ENCODE peak calls at places on chromosomes 12 and 14, in eight cellular contexts. One of them, this sample, is unnamed.

GRCh38 chr12:111775205-111776193 is 8.8 kb downstream of the ALDH2 start:
- DNase-seq in right lobe of liver: peak
- DNase-seq in GM12864: peak
- DNase-seq in mesothelial cell of epicardium: peak
- DNase-seq in neural progenitor cell: no peak
- DNase-seq in fibroblast of mammary gland: peak
- DNase-seq in choroid plexus epithelial cell: peak
- DNase-seq in fibroblast of lung: peak
- DNase-seq in this sample: no peak

GRCh38 chr12:47741340-47741703 is 16.0 kb upstream of the ENDOU start:
- DNase-seq in right lobe of liver: peak
- DNase-seq in GM12864: no peak
- DNase-seq in mesothelial cell of epicardium: no peak
- DNase-seq in neural progenitor cell: no peak
- DNase-seq in fibroblast of mammary gland: no peak
- DNase-seq in choroid plexus epithelial cell: no peak
- DNase-seq in fibroblast of lung: peak
- DNase-seq in this sample: peak

GRCh38 chr12:9740109-9740750 is 7.3 kb upstream of the CLECL1 start:
- DNase-seq in right lobe of liver: no peak
- DNase-seq in GM12864: no peak
- DNase-seq in mesothelial cell of epicardium: no peak
- DNase-seq in neural progenitor cell: no peak
- DNase-seq in fibroblast of mammary gland: no peak
- DNase-seq in choroid plexus epithelial cell: no peak
- DNase-seq in fibroblast of lung: no peak
- DNase-seq in this sample: no peak

GRCh38 chr12:78951746-78952532 is 87.4 kb downstream of the SYT1 start:
- DNase-seq in right lobe of liver: no peak
- DNase-seq in GM12864: no peak
- DNase-seq in mesothelial cell of epicardium: no peak
- DNase-seq in neural progenitor cell: peak
- DNase-seq in fibroblast of mammary gland: peak
- DNase-seq in choroid plexus epithelial cell: no peak
- DNase-seq in fibroblast of lung: no peak
- DNase-seq in this sample: no peak

GRCh38 chr12:47007048-47007447 is 72.4 kb upstream of the PCED1B start:
- DNase-seq in right lobe of liver: peak
- DNase-seq in GM12864: no peak
- DNase-seq in mesothelial cell of epicardium: no peak
- DNase-seq in neural progenitor cell: no peak
- DNase-seq in fibroblast of mammary gland: no peak
- DNase-seq in choroid plexus epithelial cell: no peak
- DNase-seq in fibroblast of lung: no peak
- DNase-seq in this sample: no peak

GRCh38 chr12:69415471-69416275 is 54.5 kb upstream of the FRS2 start:
- DNase-seq in right lobe of liver: no peak
- DNase-seq in GM12864: no peak
- DNase-seq in mesothelial cell of epicardium: peak
- DNase-seq in neural progenitor cell: peak
- DNase-seq in fibroblast of mammary gland: peak
- DNase-seq in choroid plexus epithelial cell: peak
- DNase-seq in fibroblast of lung: peak
- DNase-seq in this sample: peak

GRCh38 chr14:51692646-51693045 is 40.9 kb downstream of the FRMD6 start:
- DNase-seq in right lobe of liver: no peak
- DNase-seq in GM12864: no peak
- DNase-seq in mesothelial cell of epicardium: no peak
- DNase-seq in neural progenitor cell: no peak
- DNase-seq in fibroblast of mammary gland: no peak
- DNase-seq in choroid plexus epithelial cell: no peak
- DNase-seq in fibroblast of lung: no peak
- DNase-seq in this sample: no peak

GRCh38 chr14:65359503-65359902 is 53.0 kb upstream of the FUT8 start:
- DNase-seq in right lobe of liver: no peak
- DNase-seq in GM12864: no peak
- DNase-seq in mesothelial cell of epicardium: no peak
- DNase-seq in neural progenitor cell: no peak
- DNase-seq in fibroblast of mammary gland: peak
- DNase-seq in choroid plexus epithelial cell: peak
- DNase-seq in fibroblast of lung: peak
- DNase-seq in this sample: peak

GRCh38 chr12:6607751-6608591 is 792 bp upstream of the CHD4 start:
- DNase-seq in right lobe of liver: no peak
- DNase-seq in GM12864: peak
- DNase-seq in mesothelial cell of epicardium: no peak
- DNase-seq in neural progenitor cell: peak
- DNase-seq in fibroblast of mammary gland: peak
- DNase-seq in choroid plexus epithelial cell: peak
- DNase-seq in fibroblast of lung: peak
- DNase-seq in this sample: peak

GRCh38 chr12:30782316-30783173 is 27.8 kb upstream of the CAPRIN2 start:
- DNase-seq in right lobe of liver: no peak
- DNase-seq in GM12864: no peak
- DNase-seq in mesothelial cell of epicardium: no peak
- DNase-seq in neural progenitor cell: no peak
- DNase-seq in fibroblast of mammary gland: no peak
- DNase-seq in choroid plexus epithelial cell: no peak
- DNase-seq in fibroblast of lung: no peak
- DNase-seq in this sample: no peak

GRCh38 chr12:2264622-2265306 is 212.0 kb downstream of the CACNA1C start:
- DNase-seq in right lobe of liver: no peak
- DNase-seq in GM12864: no peak
- DNase-seq in mesothelial cell of epicardium: no peak
- DNase-seq in neural progenitor cell: no peak
- DNase-seq in fibroblast of mammary gland: peak
- DNase-seq in choroid plexus epithelial cell: peak
- DNase-seq in fibroblast of lung: peak
- DNase-seq in this sample: peak

GRCh38 chr12:6943387-6943718 is 263 bp upstream of the RNU7-1 start:
- DNase-seq in right lobe of liver: no peak
- DNase-seq in GM12864: peak
- DNase-seq in mesothelial cell of epicardium: peak
- DNase-seq in neural progenitor cell: peak
- DNase-seq in fibroblast of mammary gland: peak
- DNase-seq in choroid plexus epithelial cell: peak
- DNase-seq in fibroblast of lung: peak
- DNase-seq in this sample: peak

GRCh38 chr14:64801800-64802199 is 77.9 kb downstream of the SPTB start:
- DNase-seq in right lobe of liver: no peak
- DNase-seq in GM12864: no peak
- DNase-seq in mesothelial cell of epicardium: no peak
- DNase-seq in neural progenitor cell: peak
- DNase-seq in fibroblast of mammary gland: peak
- DNase-seq in choroid plexus epithelial cell: peak
- DNase-seq in fibroblast of lung: no peak
- DNase-seq in this sample: peak

GRCh38 chr12:110590806-110591326 is 7.7 kb upstream of the PPTC7 start:
- DNase-seq in right lobe of liver: no peak
- DNase-seq in GM12864: peak
- DNase-seq in mesothelial cell of epicardium: no peak
- DNase-seq in neural progenitor cell: no peak
- DNase-seq in fibroblast of mammary gland: peak
- DNase-seq in choroid plexus epithelial cell: peak
- DNase-seq in fibroblast of lung: peak
- DNase-seq in this sample: peak

GRCh38 chr12:113467154-113467513 is 4.5 kb downstream of the LHX5 start:
- DNase-seq in right lobe of liver: no peak
- DNase-seq in GM12864: no peak
- DNase-seq in mesothelial cell of epicardium: no peak
- DNase-seq in neural progenitor cell: no peak
- DNase-seq in fibroblast of mammary gland: no peak
- DNase-seq in choroid plexus epithelial cell: no peak
- DNase-seq in fibroblast of lung: no peak
- DNase-seq in this sample: no peak

GRCh38 chr14:35878272-35879140 is 52.4 kb downstream of the BRMS1L start:
- DNase-seq in right lobe of liver: no peak
- DNase-seq in GM12864: no peak
- DNase-seq in mesothelial cell of epicardium: no peak
- DNase-seq in neural progenitor cell: no peak
- DNase-seq in fibroblast of mammary gland: peak
- DNase-seq in choroid plexus epithelial cell: peak
- DNase-seq in fibroblast of lung: peak
- DNase-seq in this sample: peak

GRCh38 chr12:80299976-80300375 is 144.1 kb upstream of the PTPRQ start:
- DNase-seq in right lobe of liver: no peak
- DNase-seq in GM12864: peak
- DNase-seq in mesothelial cell of epicardium: no peak
- DNase-seq in neural progenitor cell: no peak
- DNase-seq in fibroblast of mammary gland: peak
- DNase-seq in choroid plexus epithelial cell: no peak
- DNase-seq in fibroblast of lung: no peak
- DNase-seq in this sample: peak

GRCh38 chr14:74941676-74942097 is 13.7 kb downstream of the PGF start:
- DNase-seq in right lobe of liver: peak
- DNase-seq in GM12864: peak
- DNase-seq in mesothelial cell of epicardium: no peak
- DNase-seq in neural progenitor cell: no peak
- DNase-seq in fibroblast of mammary gland: peak
- DNase-seq in choroid plexus epithelial cell: peak
- DNase-seq in fibroblast of lung: peak
- DNase-seq in this sample: peak

GRCh38 chr12:111084172-111084571 is 163.8 kb upstream of the MYL2 start:
- DNase-seq in right lobe of liver: no peak
- DNase-seq in GM12864: no peak
- DNase-seq in mesothelial cell of epicardium: no peak
- DNase-seq in neural progenitor cell: no peak
- DNase-seq in fibroblast of mammary gland: no peak
- DNase-seq in choroid plexus epithelial cell: no peak
- DNase-seq in fibroblast of lung: no peak
- DNase-seq in this sample: no peak

GRCh38 chr12:80356092-80356491 is 87.9 kb upstream of the PTPRQ start:
- DNase-seq in right lobe of liver: no peak
- DNase-seq in GM12864: no peak
- DNase-seq in mesothelial cell of epicardium: no peak
- DNase-seq in neural progenitor cell: no peak
- DNase-seq in fibroblast of mammary gland: peak
- DNase-seq in choroid plexus epithelial cell: peak
- DNase-seq in fibroblast of lung: no peak
- DNase-seq in this sample: peak

GRCh38 chr12:120314220-120314619 is 12.1 kb downstream of the SIRT4 start:
- DNase-seq in right lobe of liver: no peak
- DNase-seq in GM12864: no peak
- DNase-seq in mesothelial cell of epicardium: no peak
- DNase-seq in neural progenitor cell: peak
- DNase-seq in fibroblast of mammary gland: peak
- DNase-seq in choroid plexus epithelial cell: peak
- DNase-seq in fibroblast of lung: no peak
- DNase-seq in this sample: peak

This sample was measured in GM23248.